ENCODE peak calls at places on chromosomes 6 and 20, in ten cellular contexts. L, G, R, K, I, C, N, J, M and P are unnamed samples.

GRCh38 chr20:41316009-41316408 is 1.5 kb downstream of the ZHX3 start:
- DNase-seq in L (no peak), G (no peak), R (no peak), K (no peak), I (no peak), C (no peak), N (no peak), J (no peak), M (no peak), P (no peak)

GRCh38 chr6:25056130-25056529 is 120.4 kb upstream of the RIPOR2 start:
- DNase-seq in L (no peak), G (peak), R (no peak), K (no peak), I (no peak), C (no peak), N (peak), J (no peak), M (no peak), P (no peak)

GRCh38 chr6:6676910-6677441 is 88.5 kb downstream of the LY86 start:
- DNase-seq in L (peak), G (peak), R (peak), K (peak), I (peak), C (peak), N (peak), J (peak), M (peak), P (no peak)

GRCh38 chr6:26332843-26333242 is 32.2 kb upstream of the BTN3A2 start:
- DNase-seq in L (no peak), G (no peak), R (no peak), K (no peak), I (no peak), C (no peak), N (no peak), J (no peak), M (no peak), P (no peak)

GRCh38 chr20:3193806-3194616 is 10.5 kb downstream of the DDRGK1 start:
- DNase-seq in L (no peak), G (no peak), R (no peak), K (no peak), I (peak), C (no peak), N (no peak), J (no peak), M (peak), P (no peak)

GRCh38 chr6:16450285-16450684 is 211.9 kb downstream of the GMPR start:
- DNase-seq in L (peak), G (no peak), R (no peak), K (no peak), I (no peak), C (no peak), N (no peak), J (peak), M (no peak), P (no peak)

GRCh38 chr20:19269737-19270325 is 57.4 kb downstream of the SLC24A3 start:
- DNase-seq in L (peak), G (no peak), R (no peak), K (no peak), I (no peak), C (no peak), N (no peak), J (no peak), M (no peak), P (peak)

GRCh38 chr6:153038378-153038777 is 35.9 kb upstream of the MTRF1L start:
- DNase-seq in L (peak), G (no peak), R (no peak), K (peak), I (no peak), C (no peak), N (no peak), J (peak), M (no peak), P (no peak)

GRCh38 chr6:148577687-148578488 is 168.9 kb upstream of the UST start:
- DNase-seq in L (peak), G (no peak), R (peak), K (peak), I (peak), C (peak), N (peak), J (peak), M (peak), P (no peak)

GRCh38 chr6:34226731-34227586 is 9.7 kb upstream of the HMGA1 start:
- DNase-seq in L (no peak), G (no peak), R (no peak), K (no peak), I (peak), C (no peak), N (no peak), J (no peak), M (no peak), P (no peak)

GRCh38 chr20:1894951-1895673 is at the start of gene SIRPA:
- DNase-seq in L (peak), G (no peak), R (peak), K (peak), I (peak), C (peak), N (peak), J (peak), M (peak), P (peak)

GRCh38 chr6:38214159-38214558 is 394.6 kb downstream of the ZFAND3 start:
- DNase-seq in L (no peak), G (no peak), R (no peak), K (no peak), I (no peak), C (no peak), N (no peak), J (no peak), M (no peak), P (no peak)

GRCh38 chr6:38215651-38216319 is 396.3 kb downstream of the ZFAND3 start:
- DNase-seq in L (no peak), G (no peak), R (no peak), K (no peak), I (no peak), C (no peak), N (no peak), J (no peak), M (no peak), P (no peak)

GRCh38 chr6:38218235-38218634 is 398.7 kb downstream of the ZFAND3 start:
- DNase-seq in L (no peak), G (no peak), R (no peak), K (no peak), I (no peak), C (no peak), N (no peak), J (no peak), M (no peak), P (no peak)

GRCh38 chr6:38215225-38215624 is 395.7 kb downstream of the ZFAND3 start:
- DNase-seq in L (no peak), G (no peak), R (no peak), K (no peak), I (no peak), C (no peak), N (no peak), J (no peak), M (no peak), P (no peak)

GRCh38 chr6:38216451-38216850 is 396.9 kb downstream of the ZFAND3 start:
- DNase-seq in L (no peak), G (no peak), R (no peak), K (no peak), I (no peak), C (no peak), N (no peak), J (no peak), M (no peak), P (no peak)
- TF ChIP-seq CTCF in L (no peak), G (no peak), R (no peak), K (no peak), I (no peak), C (no peak), N (no peak), J (no peak), M (no peak), P (no peak)

GRCh38 chr20:17635320-17635673 is 46.7 kb downstream of the RRBP1 start:
- DNase-seq in L (no peak), G (no peak), R (no peak), K (no peak), I (no peak), C (no peak), N (no peak), J (no peak), M (no peak), P (no peak)
- H3K27ac ChIP-seq in L (no peak), G (peak), R (peak), K (no peak), I (no peak), C (peak), N (no peak), J (no peak), M (no peak), P (peak)

DNA sequence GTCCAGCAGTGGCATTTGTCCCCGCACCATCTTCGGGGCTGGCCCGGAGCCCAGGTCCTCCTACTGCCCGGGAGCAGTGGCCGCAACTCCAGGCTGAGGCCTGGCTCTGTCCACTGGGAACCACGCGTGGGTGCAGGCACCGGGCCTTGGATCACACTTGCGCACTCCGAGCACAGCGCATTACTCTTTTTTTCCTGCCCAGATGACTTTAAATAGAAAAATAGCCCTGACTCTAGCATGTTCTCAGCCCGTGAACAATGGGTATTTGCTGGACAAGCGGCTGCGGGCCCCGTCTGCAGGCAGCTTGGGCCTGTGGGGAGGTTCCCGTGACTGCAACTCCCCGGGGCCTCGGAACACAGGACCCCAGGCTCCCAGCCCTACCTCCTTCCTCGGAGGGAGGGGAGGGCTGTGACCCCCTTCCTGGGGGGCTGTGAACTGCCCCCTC is 162.2 kb downstream of the TBXT start:
- DNase-seq in L (no peak), G (no peak), R (peak), K (no peak), I (peak), C (no peak), N (no peak), J (peak), M (no peak), P (no peak)
- H3K4me3 ChIP-seq in L (peak), G (no peak), R (peak), K (no peak), I (peak), C (peak), N (no peak), J (no peak), M (no peak), P (peak)

DNA sequence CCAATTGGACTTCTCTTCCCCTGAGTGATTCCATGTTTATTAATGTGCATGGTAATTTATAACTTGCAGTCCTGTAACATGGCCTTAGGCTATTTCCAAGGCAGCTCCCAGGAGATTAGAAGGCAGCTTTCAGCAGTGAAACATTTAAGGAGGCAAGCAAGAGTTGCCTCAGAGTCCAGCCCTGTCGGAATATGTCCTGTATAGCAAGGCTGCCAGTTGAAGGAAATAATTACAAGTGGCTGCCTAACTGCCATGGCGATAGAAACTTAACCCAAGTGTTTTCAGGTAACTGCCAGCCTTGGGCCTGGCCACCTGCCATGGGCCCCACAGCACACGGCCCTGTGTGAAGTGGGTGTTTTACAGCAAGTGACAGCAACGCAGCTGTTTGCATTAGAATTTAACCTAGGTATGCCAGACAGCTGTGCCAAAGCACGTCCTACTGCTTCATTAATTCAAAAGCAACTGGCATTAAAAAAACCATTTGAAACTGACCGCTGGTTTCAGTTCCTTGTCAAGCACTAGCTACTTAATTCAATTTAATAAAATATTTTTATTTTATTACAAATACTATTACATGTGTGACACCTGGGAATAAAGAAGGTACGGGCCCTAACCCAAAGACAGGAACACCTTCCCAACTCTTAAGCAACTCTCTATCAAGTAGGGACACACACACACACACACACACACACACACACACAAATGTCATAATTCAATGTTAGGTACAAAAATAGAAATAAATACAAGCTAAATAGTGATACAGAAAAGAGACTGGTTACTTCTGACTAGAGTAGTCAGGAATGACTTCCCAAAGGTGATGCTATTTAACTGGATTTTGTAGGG is 151.8 kb upstream of the HEY2 start:
- DNase-seq in L (no peak), G (no peak), R (peak), K (no peak), I (peak), C (no peak), N (no peak), J (no peak), M (no peak), P (no peak)
- TF ChIP-seq CTCF in L (no peak), G (no peak), R (no peak), K (no peak), I (no peak), C (no peak), N (no peak), J (no peak), M (no peak), P (no peak)

GRCh38 chr6:21074484-21074883 is 519.1 kb upstream of the SOX4 start:
- DNase-seq in L (no peak), G (no peak), R (no peak), K (no peak), I (no peak), C (no peak), N (no peak), J (no peak), M (no peak), P (no peak)

GRCh38 chr6:21070620-21071019 is 522.9 kb upstream of the SOX4 start:
- DNase-seq in L (no peak), G (no peak), R (no peak), K (no peak), I (no peak), C (no peak), N (no peak), J (no peak), M (no peak), P (no peak)

GRCh38 chr6:21075986-21076385 is 517.6 kb upstream of the SOX4 start:
- DNase-seq in L (no peak), G (no peak), R (no peak), K (no peak), I (no peak), C (no peak), N (no peak), J (no peak), M (no peak), P (no peak)

GRCh38 chr6:21073318-21073839 is 520.2 kb upstream of the SOX4 start:
- DNase-seq in L (no peak), G (no peak), R (no peak), K (no peak), I (no peak), C (no peak), N (no peak), J (no peak), M (no peak), P (no peak)

GRCh38 chr6:21071783-21072468 is 521.6 kb upstream of the SOX4 start:
- DNase-seq in L (no peak), G (no peak), R (no peak), K (no peak), I (no peak), C (no peak), N (no peak), J (no peak), M (no peak), P (no peak)
- H3K27ac ChIP-seq in L (no peak), G (no peak), R (no peak), K (no peak), I (no peak), C (no peak), N (no peak), J (no peak), M (no peak), P (no peak)

DNA sequence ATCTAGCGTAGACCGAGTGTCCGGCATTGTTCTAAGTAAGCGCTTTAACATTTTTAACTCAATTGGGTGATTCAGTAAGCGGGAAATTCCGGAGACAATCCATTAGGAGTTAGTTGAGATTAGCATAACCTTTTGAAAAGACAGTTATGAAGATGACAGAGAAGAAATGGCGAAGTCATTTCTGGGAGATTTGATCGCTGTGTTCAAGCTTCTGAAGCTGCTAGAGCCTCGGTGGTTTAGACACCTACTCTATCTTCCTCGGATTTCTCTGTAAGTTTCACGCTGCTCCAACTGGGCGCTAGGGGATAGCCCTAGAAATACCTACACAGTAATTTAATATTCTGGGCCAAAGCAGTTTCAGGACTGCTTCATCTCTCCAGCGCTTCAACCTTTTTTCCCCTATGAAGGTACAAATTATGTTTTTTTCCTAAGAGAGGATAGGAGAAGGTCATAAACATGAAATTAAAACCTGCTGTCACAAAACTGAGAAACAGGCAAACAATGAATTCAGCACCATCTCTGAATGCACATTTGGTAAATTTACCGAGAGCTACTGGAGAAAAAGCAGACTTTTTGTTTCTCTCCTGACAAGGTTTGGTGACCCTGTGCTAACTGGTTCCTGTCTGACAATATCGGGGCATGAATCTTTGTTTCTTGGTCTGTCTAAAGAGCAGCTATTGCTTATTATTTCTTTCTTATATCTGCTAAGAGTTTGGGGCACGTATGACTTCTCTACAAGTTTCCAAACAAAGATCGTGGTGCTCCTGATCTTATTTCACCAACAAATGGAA is 22.4 kb downstream of the ZNF311 start:
- DNase-seq in L (peak), G (no peak), R (peak), K (peak), I (no peak), C (peak), N (no peak), J (peak), M (no peak), P (no peak)
- H3K4me3 ChIP-seq in L (peak), G (peak), R (peak), K (peak), I (peak), C (peak), N (peak), J (peak), M (peak), P (peak)

GRCh38 chr6:28598757-28599686 is 73.3 kb downstream of the GPX5 start:
- DNase-seq in L (no peak), G (no peak), R (no peak), K (no peak), I (no peak), C (no peak), N (no peak), J (no peak), M (no peak), P (no peak)
- TF ChIP-seq CTCF in L (no peak), G (no peak), R (no peak), K (no peak), I (no peak), C (no peak), N (no peak), J (no peak), M (no peak), P (no peak)

GRCh38 chr6:163335671-163336545 is 78.6 kb upstream of the QKI start:
- DNase-seq in L (peak), G (no peak), R (peak), K (no peak), I (peak), C (no peak), N (no peak), J (peak), M (no peak), P (peak)
- H3K27ac ChIP-seq in L (peak), G (no peak), R (peak), K (no peak), I (peak), C (peak), N (no peak), J (no peak), M (peak), P (peak)

GRCh38 chr6:126939784-126940183 is 178.7 kb upstream of the RSPO3 start:
- DNase-seq in L (no peak), G (no peak), R (no peak), K (no peak), I (no peak), C (no peak), N (no peak), J (no peak), M (no peak), P (no peak)

DNA sequence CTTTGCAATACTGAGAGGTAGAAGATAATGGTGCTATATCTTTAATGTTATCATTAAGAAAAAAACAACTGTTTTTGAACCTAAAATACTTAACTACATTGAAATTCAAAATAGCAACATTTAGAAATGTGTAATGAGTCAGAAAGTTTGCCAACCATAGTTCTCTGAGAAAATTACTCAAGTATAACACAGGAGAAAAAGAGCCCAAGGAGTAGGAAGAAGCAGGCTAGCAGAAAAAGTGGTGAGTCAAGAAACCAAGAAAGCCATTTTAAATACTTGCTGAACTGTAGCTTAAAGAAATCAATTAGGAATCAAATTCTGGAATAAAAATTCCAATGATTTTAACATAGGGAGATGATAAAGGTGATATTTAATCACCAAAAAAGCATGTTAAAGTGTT is 181.0 kb upstream of the RSPO3 start:
- DNase-seq in L (no peak), G (no peak), R (no peak), K (no peak), I (no peak), C (no peak), N (no peak), J (no peak), M (no peak), P (no peak)
- H3K4me3 ChIP-seq in L (no peak), G (no peak), R (no peak), K (no peak), I (no peak), C (no peak), N (no peak), J (no peak), M (no peak), P (no peak)